ENCODE peak calls at places on chromosomes 6 and 20, in nine cellular contexts. S is sigmoid colon, H is GM12878, W is HCT116, R is transverse colon, N is adrenal gland, Z is A549, P is breast epithelium, G is heart left ventricle. X is an unnamed sample.

GRCh38 chr6:157644043-157644810 is 178.8 kb upstream of the SNX9 start:
- DNase-seq in G (no peak), S (peak; percentile 51), Z (peak; percentile 5), R (no peak), P (peak; percentile 37), W (no peak), N (no peak), H (no peak), X (no peak)

GRCh38 chr20:58496429-58496769 is 18.8 kb downstream of the APCDD1L start:
- DNase-seq in Z (no peak), G (no peak), R (no peak), S (no peak), H (no peak), N (no peak), P (no peak), W (no peak), X (no peak)

GRCh38 chr20:5000263-5001173 is 792 bp downstream of the SLC23A2 start:
- DNase-seq in Z (no peak), N (peak; percentile 92), S (peak; percentile 81), G (peak; percentile 72), P (no peak), R (peak; percentile 39), W (no peak), H (no peak), X (peak; percentile 39)

GRCh38 chr6:22029169-22029568 is 267.7 kb downstream of the PRL start:
- DNase-seq in H (no peak), W (no peak), N (no peak), Z (no peak), S (no peak), P (no peak), R (no peak), G (no peak), X (no peak)

GRCh38 chr20:33071198-33071597 is 8.2 kb upstream of the BPIFB4 start:
- DNase-seq in W (no peak), H (no peak), Z (no peak), S (no peak), N (no peak), G (no peak), P (no peak), R (no peak), X (no peak)

GRCh38 chr6:40803897-40804702 is 216.9 kb upstream of the LRFN2 start:
- DNase-seq in R (no peak), W (no peak), S (no peak), G (no peak), H (no peak), P (no peak), Z (no peak), N (no peak), X (no peak)

GRCh38 chr20:59134182-59134581 is 29.4 kb upstream of the ZNF831 start:
- DNase-seq in N (no peak), S (no peak), Z (no peak), R (no peak), W (no peak), H (no peak), P (no peak), G (no peak), X (no peak)

GRCh38 chr6:106064103-106064502 is 22.0 kb upstream of the PRDM1 start:
- DNase-seq in R (no peak), Z (no peak), H (no peak), P (no peak), N (no peak), S (no peak), W (no peak), G (no peak), X (no peak)

GRCh38 chr6:88443554-88443953 is 277.4 kb upstream of the CNR1 start:
- DNase-seq in P (no peak), W (no peak), N (no peak), S (no peak), R (no peak), Z (no peak), G (no peak), H (peak; percentile 21), X (no peak)

GRCh38 chr6:129730477-129731165 is 20.6 kb upstream of the ARHGAP18 start:
- DNase-seq in H (no peak), G (no peak), Z (peak; percentile 7), R (no peak), W (no peak), N (no peak), S (no peak), P (no peak), X (no peak)

GRCh38 chr6:54970337-54970736 is 123.8 kb downstream of the FAM83B start:
- DNase-seq in N (no peak), W (peak; percentile 94), Z (no peak), R (no peak), G (no peak), H (no peak), P (no peak), S (no peak), X (no peak)

DNA sequence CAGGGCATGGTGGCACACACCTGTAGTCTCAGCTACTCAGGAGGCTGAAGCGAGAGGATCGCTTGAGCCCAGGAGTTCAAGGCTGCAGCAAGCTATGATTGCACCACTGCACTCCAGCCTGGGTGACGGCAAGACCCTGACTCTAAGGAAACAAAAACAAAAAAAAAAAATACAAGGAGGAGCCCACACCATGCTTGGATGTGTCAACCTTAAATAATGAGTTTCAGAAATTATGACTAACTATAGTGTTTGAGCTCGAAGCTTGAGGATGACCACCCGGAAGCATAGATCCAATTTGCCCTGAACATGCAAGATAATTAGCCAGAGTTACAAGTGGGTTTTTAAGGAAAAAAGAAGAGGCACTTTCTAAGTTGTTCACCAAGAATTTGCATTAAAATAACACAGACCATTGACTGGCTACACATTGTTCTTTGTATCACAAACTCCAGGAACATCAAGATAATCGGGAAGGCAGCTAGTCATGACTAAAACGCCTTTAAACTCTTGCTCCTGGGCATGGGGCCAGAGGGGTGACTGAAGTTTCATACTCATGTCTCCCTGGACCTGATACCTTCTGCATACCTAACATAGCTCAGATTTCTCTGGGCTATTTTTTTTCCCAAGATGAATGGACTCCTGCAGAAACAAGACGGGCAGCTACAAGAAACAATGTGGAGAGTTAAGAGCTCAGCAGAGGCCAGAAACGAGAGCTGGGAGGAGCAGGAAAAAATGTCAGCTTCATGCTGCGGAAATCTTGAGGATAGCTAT is 289.6 kb downstream of the PREX1 start:
- DNase-seq in N (no peak), P (no peak), R (no peak), H (no peak), Z (peak; percentile 51), W (peak; percentile 6), G (no peak), S (no peak), X (no peak)
- H3K27ac ChIP-seq in N (no peak overlapping the region), P (no peak overlapping the region), R (no peak overlapping the region), H (no peak overlapping the region), Z (peak overlapping the region; percentile 75), W (no peak overlapping the region), G (no peak overlapping the region), S (no peak overlapping the region), X (no peak overlapping the region)

GRCh38 chr6:37083243-37084138 is 78.0 kb downstream of the FGD2 start:
- DNase-seq in W (no peak), R (peak; percentile 69), Z (no peak), P (peak; percentile 58), H (no peak), N (peak; percentile 92), S (peak; percentile 90), G (peak; percentile 86), X (peak; percentile 96)
- TF ChIP-seq POLR2A in W (no peak), R (no peak), Z (no peak), P (no peak), H (no peak), N (peak; percentile 29), S (no peak), G (no peak), X (peak; percentile 15)

GRCh38 chr6:151069641-151070040 is 170.1 kb upstream of the AKAP12 start:
- DNase-seq in Z (no peak), S (peak; percentile 42), R (no peak), H (no peak), N (no peak), W (no peak), P (no peak), G (no peak), X (no peak)

GRCh38 chr6:151067684-151068596 is 171.8 kb upstream of the AKAP12 start:
- DNase-seq in W (peak; percentile 98), P (peak; percentile 64), H (no peak), G (no peak), R (peak; percentile 40), Z (peak; percentile 74), N (peak; percentile 66), S (peak; percentile 86), X (peak; percentile 58)

GRCh38 chr6:151070666-151071065 is 169.1 kb upstream of the AKAP12 start:
- DNase-seq in H (no peak), W (no peak), N (no peak), Z (no peak), R (no peak), G (no peak), P (no peak), S (peak; percentile 22), X (no peak)

GRCh38 chr6:151071295-151071694 is 168.5 kb upstream of the AKAP12 start:
- DNase-seq in N (peak; percentile 83), P (no peak), Z (no peak), R (no peak), H (no peak), G (no peak), W (no peak), S (peak; percentile 77), X (peak; percentile 45)

DNA sequence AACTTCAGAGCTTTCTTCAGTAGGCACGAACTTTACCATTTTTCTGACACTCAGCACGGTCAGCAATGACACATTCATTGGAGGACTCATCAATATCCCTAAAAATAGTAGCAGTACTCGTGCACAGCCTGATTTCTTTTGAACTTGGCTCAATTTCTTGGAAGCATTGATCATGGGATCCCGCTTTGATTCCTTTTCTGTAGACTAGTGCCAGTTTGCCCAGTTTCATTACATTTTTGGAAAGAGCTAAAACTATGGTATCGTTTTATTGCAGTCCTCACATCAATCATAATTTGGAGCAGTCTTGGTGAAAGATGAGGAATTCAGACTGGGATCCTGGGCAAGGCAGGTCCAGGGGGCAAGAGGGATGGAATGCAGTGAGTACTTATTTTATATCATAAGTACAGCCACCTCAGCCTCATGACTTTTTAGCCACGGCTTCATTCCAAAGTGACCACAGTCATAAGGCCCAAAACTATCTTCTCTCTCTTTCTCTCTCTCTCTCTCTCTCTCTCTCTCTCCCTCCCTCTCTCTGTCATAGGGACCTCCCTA is 170.9 kb upstream of the AKAP12 start:
- DNase-seq in S (peak; percentile 27), G (no peak), P (no peak), H (no peak), W (no peak), N (no peak), R (no peak), Z (no peak), X (peak; percentile 8)
- H3K27ac ChIP-seq in S (peak overlapping the region; percentile 76), G (peak overlapping the region; percentile 63), P (peak overlapping the region; percentile 59), H (no peak overlapping the region), W (peak overlapping the region; percentile 100), N (no peak overlapping the region), R (peak overlapping the region; percentile 71), Z (peak overlapping the region; percentile 98), X (peak overlapping the region; percentile 89)

DNA sequence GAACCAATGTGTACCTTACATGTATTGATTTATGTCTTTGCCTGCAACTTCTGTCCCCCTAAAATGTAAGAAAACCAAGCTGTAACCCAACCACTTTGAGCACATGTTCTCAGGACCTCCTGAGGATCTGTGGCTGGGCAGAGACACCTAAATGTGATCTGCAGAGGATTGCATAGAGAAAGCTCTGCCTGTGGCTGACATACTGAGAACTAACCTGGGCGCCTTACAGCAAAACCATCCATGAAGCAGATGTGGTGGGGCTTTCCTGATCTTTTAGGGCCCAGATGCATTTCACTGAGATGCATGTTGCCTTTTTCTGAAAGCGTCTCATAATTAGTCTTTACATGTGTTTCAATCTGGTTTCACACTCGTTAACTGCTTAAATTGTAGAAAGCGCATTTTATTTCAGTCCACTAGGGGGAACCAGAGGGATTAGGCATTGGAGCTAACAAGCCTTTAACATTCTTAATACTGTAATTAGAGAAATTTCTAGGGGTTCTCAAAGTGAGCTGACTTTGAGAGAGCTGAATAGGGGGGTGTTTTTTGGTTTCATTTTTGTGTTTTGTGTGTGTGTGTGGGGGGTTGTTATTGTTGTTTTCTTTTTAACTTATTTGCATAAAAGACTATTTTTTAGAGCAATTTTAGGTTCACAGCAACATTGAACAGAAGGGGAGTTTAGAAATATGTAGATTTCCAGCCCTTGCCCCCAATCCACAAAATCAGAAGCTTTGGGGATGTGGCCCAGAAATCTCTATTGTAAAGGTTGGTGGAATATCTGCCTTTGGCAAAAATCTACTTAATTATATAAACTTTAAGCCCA is 50.9 kb upstream of the FAM184A start:
- DNase-seq in P (no peak), W (peak; percentile 72), S (no peak), R (no peak), H (no peak), G (no peak), Z (peak; percentile 20), N (no peak), X (no peak)
- TF ChIP-seq POLR2A in P (no peak), W (no peak), S (no peak), R (no peak), H (no peak), G (no peak), Z (no peak), N (no peak), X (no peak)

X was measured in uterus.